ENCODE peak calls at places on chromosomes 12 and 14, in six cellular contexts. Z is left cardiac atrium; S is MV-4-11; O is mucosa of descending colon; W is stimulated activated effector memory CD8-positive, alpha-beta T cell treated with anti-CD3 and anti-CD28 coated beads, Interleukin-12 subunit alpha, Interleukin-12 subunit beta, amount 100 ng/mL, for 72 hours; F is renal cortical epithelial cell. P is an unnamed sample.
A peak's percentile ranks its signal among the peaks of the same experiment; 100 is the strongest.

GRCh38 chr14:71463807-71464206 is 468.4 kb upstream of the RGS6 start:
- DNase-seq in Z (no peak), S (no peak), O (no peak), W (no peak), F (no peak), P (no peak)

GRCh38 chr12:23898121-23898520 is 51.3 kb downstream of the SOX5 start:
- DNase-seq in Z (no peak), S (no peak), O (no peak), W (no peak), F (no peak), P (no peak)

GRCh38 chr12:18439541-18439940 is 178.2 kb downstream of the PIK3C2G start:
- DNase-seq in Z (no peak), S (no peak), O (no peak), W (no peak), F (no peak), P (no peak)

GRCh38 chr14:95535226-95536021 is 574 bp downstream of the GLRX5 start:
- DNase-seq in Z (no peak), S (no peak), O (peak; percentile 46), W (no peak), F (no peak), P (no peak)

GRCh38 chr14:101221549-101222160 is 318.1 kb upstream of the RTL1 start:
- DNase-seq in Z (no peak), S (no peak), O (no peak), W (no peak), F (no peak), P (no peak)

GRCh38 chr12:18165422-18165871 is 75.5 kb upstream of the RERGL start:
- DNase-seq in Z (no peak), S (peak; percentile 56), O (no peak), W (no peak), F (peak; percentile 92), P (no peak)

GRCh38 chr12:92654929-92655328 is 47.9 kb upstream of the PLEKHG7 start:
- DNase-seq in Z (peak; percentile 32), S (no peak), O (no peak), W (no peak), F (peak; percentile 44), P (no peak)

GRCh38 chr14:38079268-38079667 is 128.4 kb upstream of the SSTR1 start:
- DNase-seq in Z (no peak), S (peak; percentile 9), O (no peak), W (no peak), F (peak; percentile 99), P (no peak)

GRCh38 chr12:117105902-117106301 is 6.7 kb upstream of the TESC start:
- DNase-seq in Z (no peak), S (no peak), O (no peak), W (no peak), F (no peak), P (no peak)

GRCh38 chr12:105278043-105278697 is 42.2 kb upstream of the APPL2 start:
- DNase-seq in Z (no peak), S (no peak), O (no peak), W (no peak), F (no peak), P (no peak)

GRCh38 chr12:6534914-6535696 is 788 bp downstream of the GAPDH start:
- DNase-seq in Z (peak; percentile 88), S (peak; percentile 70), O (peak; percentile 83), W (peak; percentile 93), F (peak; percentile 35), P (no peak)

GRCh38 chr12:108850854-108851573 is 6.4 kb downstream of the SSH1 start:
- DNase-seq in Z (peak; percentile 77), S (peak; percentile 89), O (no peak), W (no peak), F (no peak), P (no peak)

GRCh38 chr12:106288510-106289195 is 13.9 kb upstream of the TCP11L2 start:
- DNase-seq in Z (no peak), S (peak; percentile 89), O (no peak), W (no peak), F (peak; percentile 94), P (no peak)

GRCh38 chr14:77197988-77198387 is 16.4 kb downstream of the TMEM63C start:
- DNase-seq in Z (no peak), S (no peak), O (no peak), W (no peak), F (no peak), P (no peak)

GRCh38 chr14:55715889-55716288 is 135.9 kb downstream of the KTN1 start:
- DNase-seq in Z (no peak), S (peak; percentile 93), O (no peak), W (no peak), F (peak; percentile 33), P (no peak)

GRCh38 chr12:10179871-10180270 is 1.0 kb downstream of the TMEM52B start:
- DNase-seq in Z (no peak), S (no peak), O (no peak), W (no peak), F (peak; percentile 38), P (no peak)